ENCODE peak calls at places on chromosomes 7 and 10, in six cellular contexts. V is progenitor cell of endocrine pancreas, I is IMR-90, J is RWPE2, Y is adrenal gland, Z is A673. L is an unnamed sample.

GRCh38 chr10:61545170-61545569 is 92.0 kb upstream of the TMEM26 start:
- DNase-seq in Z (no peak), V (no peak), J (no peak), I (no peak), Y (no peak), L (no peak)

GRCh38 chr10:98030093-98030821 is at the start of gene CRTAC1:
- DNase-seq in I (no peak), V (peak; percentile 54), Z (peak; percentile 79), Y (no peak), J (no peak), L (peak; percentile 69)

GRCh38 chr7:77855371-77856083 is 57.0 kb downstream of the PHTF2 start:
- DNase-seq in J (no peak), Z (peak; percentile 14), V (no peak), Y (peak; percentile 40), I (peak; percentile 13), L (no peak)

GRCh38 chr7:71591876-71592275 is 459.9 kb downstream of the GALNT17 start:
- DNase-seq in V (no peak), Y (no peak), I (no peak), Z (no peak), J (no peak), L (no peak)

GRCh38 chr10:116748041-116748440 is 5.7 kb upstream of the HSPA12A start:
- DNase-seq in Z (no peak), Y (peak; percentile 57), V (no peak), I (peak; percentile 77), J (no peak), L (no peak)

GRCh38 chr10:1631282-1631681 is 106.0 kb downstream of the ADARB2 start:
- DNase-seq in Y (no peak), V (no peak), I (no peak), Z (no peak), J (no peak), L (no peak)

GRCh38 chr7:13231216-13231615 is 543.8 kb downstream of the ARL4A start:
- DNase-seq in Z (no peak), V (no peak), I (no peak), J (no peak), Y (no peak), L (peak; percentile 27)

GRCh38 chr10:62761115-62761514 is 43.4 kb upstream of the ADO start:
- DNase-seq in I (no peak), Z (no peak), Y (no peak), V (no peak), J (no peak), L (no peak)

GRCh38 chr7:1741751-1742554 is 71.9 kb downstream of the ELFN1 start:
- DNase-seq in Y (no peak), V (no peak), I (no peak), J (no peak), Z (no peak), L (no peak)

GRCh38 chr10:124611738-124612137 is 132.4 kb downstream of the FAM53B start:
- DNase-seq in I (no peak), J (no peak), V (no peak), Y (no peak), Z (no peak), L (no peak)

GRCh38 chr10:10785627-10786333 is 231.9 kb upstream of the CELF2 start:
- DNase-seq in V (no peak), Z (peak; percentile 35), I (peak; percentile 67), J (no peak), Y (no peak), L (no peak)

GRCh38 chr7:100823534-100823933 is 3.8 kb downstream of the EPHB4 start:
- DNase-seq in Z (no peak), I (no peak), V (no peak), J (no peak), Y (no peak), L (no peak)

GRCh38 chr7:24882989-24883631 is 96.9 kb downstream of the OSBPL3 start:
- DNase-seq in Z (peak; percentile 57), Y (no peak), J (no peak), V (no peak), I (peak; percentile 82), L (no peak)

GRCh38 chr10:73251683-73252444 is 580 bp downstream of the MRPS16 start:
- DNase-seq in I (no peak), Z (peak; percentile 36), Y (no peak), V (no peak), J (no peak), L (no peak)

GRCh38 chr10:108673756-108674155 is 1249.6 kb downstream of the XPNPEP1 start:
- DNase-seq in I (no peak), Y (no peak), Z (peak; percentile 66), V (no peak), J (no peak), L (no peak)

DNA sequence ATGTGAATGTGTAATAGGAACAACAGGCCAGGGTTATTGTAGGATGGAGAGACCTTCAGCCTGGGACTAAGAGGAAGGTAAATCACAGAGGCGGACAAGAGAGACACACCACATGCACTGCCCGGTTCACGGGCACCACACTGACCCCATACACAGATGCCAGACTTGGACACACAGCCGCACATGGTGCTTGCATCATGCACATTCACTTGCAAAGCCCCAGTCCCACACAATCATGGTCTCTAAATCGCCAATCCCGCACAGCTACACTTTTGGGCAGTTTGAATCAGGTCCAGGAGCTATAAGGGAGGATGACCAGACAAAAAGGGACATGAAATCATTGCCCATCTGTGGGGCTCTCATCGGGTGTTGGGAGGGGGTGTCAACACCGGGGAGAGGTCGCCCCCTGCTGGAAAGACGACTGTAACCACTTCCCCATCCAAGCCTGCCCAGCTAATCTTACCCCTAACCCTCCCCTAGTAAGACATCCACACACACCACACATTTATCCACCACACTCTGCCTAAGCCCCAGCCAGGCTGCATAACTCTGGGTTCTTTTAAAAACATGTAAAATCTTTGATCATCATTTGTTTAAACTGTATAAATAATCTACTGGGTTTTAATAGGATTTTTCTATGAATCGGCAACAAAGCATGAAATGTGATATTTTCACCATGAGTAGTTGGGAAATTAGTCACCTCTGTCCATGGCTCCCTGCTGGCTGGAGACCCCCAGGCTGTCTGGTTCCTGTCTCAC is 40.5 kb upstream of the SLF2 start:
- DNase-seq in V (peak; percentile 37), I (peak; percentile 77), Z (peak; percentile 68), Y (peak; percentile 40), J (no peak), L (peak; percentile 72)
- TF ChIP-seq CTCF in V (peak; percentile 68), I (peak; percentile 63), Z (peak; percentile 87), Y (peak; percentile 26), J (peak; percentile 47), L (peak; percentile 77)

GRCh38 chr10:132577350-132578005 is 39.9 kb downstream of the INPP5A start:
- DNase-seq in Y (peak; percentile 52), I (no peak), V (no peak), Z (no peak), J (no peak), L (no peak)
- TF ChIP-seq CTCF in Y (no peak), I (peak; percentile 15), V (peak; percentile 32), Z (no peak), J (no peak), L (no peak)

DNA sequence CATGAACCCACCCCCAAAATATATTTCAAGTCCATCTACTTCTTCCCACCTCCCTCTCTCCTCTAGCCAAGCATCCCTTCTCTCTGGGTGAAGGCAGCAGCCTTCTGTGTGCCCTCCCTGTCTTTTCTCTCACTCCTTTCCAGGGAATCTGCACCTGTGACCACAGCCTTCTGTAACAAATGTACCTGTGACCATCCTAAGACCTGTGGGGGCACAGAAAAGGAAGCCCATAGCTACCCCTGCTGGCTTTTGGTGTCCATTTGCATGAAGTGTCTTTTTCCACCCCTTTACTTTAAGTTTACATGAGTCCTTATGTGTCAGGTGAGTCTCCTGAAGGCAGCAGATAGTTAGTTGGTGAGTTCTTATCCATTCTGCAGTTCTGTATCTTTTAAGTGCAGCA is 2.0 kb upstream of the TBXAS1 start:
- DNase-seq in Z (no peak), I (no peak), J (no peak), Y (no peak), V (no peak), L (no peak)
- TF ChIP-seq CTCF in Z (no peak), I (no peak), J (peak; percentile 34), Y (no peak), V (no peak), L (no peak)

DNA sequence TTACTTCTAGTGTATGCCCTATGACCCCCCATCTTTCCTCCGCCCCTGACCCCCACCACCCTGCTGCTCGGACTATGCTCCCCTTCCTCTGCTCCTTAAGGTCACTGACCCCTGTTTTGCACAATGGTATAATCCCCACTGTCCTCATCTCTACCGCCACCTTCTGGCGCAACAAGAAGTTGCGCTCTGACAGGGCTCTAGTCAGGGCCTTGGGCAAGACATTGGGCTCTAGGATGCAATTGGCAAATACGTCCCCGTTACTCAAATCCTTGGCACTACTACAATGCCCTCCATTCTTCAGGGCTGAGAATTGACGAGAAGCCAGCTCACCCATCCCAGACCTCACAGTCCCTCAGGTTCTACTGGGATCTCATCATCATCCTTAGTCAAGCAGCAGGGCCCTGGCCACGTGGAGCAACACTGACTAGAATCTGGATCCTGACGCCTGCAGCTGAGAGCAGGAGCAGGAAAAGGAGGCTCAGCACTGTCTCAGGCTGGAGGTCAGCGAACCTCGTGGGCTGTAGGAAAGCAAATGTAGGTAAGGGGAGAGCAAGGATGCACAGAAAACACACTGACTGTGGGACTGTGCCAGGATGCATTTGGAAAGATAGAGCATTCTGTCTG is 10.6 kb downstream of the LRIT2 start:
- DNase-seq in V (no peak), Y (no peak), I (no peak), J (no peak), Z (peak; percentile 17), L (no peak)
- TF ChIP-seq CTCF in V (peak; percentile 42), Y (no peak), I (peak; percentile 19), J (peak; percentile 18), Z (peak; percentile 64), L (peak; percentile 50)

DNA sequence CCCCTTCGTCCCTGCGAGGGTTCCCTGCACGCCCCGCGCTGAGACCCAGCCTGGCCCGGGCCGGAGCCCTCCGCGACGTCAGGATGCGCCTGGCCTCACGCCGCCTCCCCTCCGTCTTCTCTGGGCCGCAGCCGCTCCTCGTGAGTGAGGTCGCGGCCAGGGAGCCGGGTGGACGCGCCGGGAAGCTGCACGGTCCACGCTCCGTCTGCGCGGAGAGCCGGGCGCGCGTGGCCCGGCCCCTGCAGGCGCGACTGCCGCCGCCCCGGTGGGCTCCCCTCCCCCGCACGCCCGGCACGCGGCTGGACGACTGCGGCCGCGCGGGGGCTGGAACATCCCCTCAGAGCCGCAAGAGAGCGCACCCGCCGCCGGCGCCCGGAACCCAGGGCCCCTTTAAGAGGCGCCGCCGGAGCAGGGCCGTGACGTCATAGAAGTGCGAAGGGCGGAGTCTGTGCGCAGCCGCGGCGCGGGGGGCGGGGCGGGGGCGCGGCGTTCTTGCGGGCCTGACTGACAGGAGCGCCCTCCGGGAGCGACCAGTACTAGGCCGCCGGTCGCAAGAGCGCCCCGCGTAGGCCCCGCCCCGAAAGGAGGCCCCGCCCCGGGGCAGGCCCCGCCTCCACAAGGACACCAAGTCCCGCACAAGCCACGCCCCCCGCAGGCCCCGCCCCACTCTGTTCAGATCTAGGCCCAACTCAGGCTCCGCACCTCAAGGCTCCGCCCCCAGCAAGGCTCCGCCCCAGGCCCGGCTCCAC is 449 bp upstream of the INPP5A start:
- DNase-seq in V (peak; percentile 100), Z (peak; percentile 99), I (peak; percentile 98), J (peak; percentile 100), Y (peak; percentile 100), L (peak; percentile 100)
- TF ChIP-seq CTCF in V (peak; percentile 41), Z (peak; percentile 30), I (peak; percentile 46), J (peak; percentile 44), Y (no peak), L (peak; percentile 39)